ENCODE peak calls at places on chromosomes 5 and 9, in seven cellular contexts. One of them, this sample, is unnamed.
A peak's percentile ranks its signal among the peaks of the same experiment; 100 is the strongest.

GRCh38 chr9:75866273-75866871 is 24.1 kb upstream of the PCSK5 start:
- DNase-seq in fibroblast of the aortic adventitia: peak; percentile 71
- DNase-seq in pancreas: peak; percentile 12
- DNase-seq in cardiac fibroblast: peak; percentile 67
- DNase-seq in nephron progenitor cell: peak; percentile 62
- DNase-seq in NB4: peak; percentile 28
- DNase-seq in foreskin fibroblast: peak; percentile 71
- DNase-seq in this sample: peak; percentile 21

GRCh38 chr5:89043676-89044075 is 160.7 kb upstream of the MEF2C start:
- DNase-seq in fibroblast of the aortic adventitia: peak; percentile 7
- DNase-seq in pancreas: no peak
- DNase-seq in cardiac fibroblast: no peak
- DNase-seq in nephron progenitor cell: no peak
- DNase-seq in NB4: no peak
- DNase-seq in foreskin fibroblast: peak; percentile 36
- DNase-seq in this sample: no peak

GRCh38 chr5:139064613-139065012 is 133.6 kb downstream of the SIL1 start:
- DNase-seq in fibroblast of the aortic adventitia: no peak
- DNase-seq in pancreas: peak; percentile 15
- DNase-seq in cardiac fibroblast: no peak
- DNase-seq in nephron progenitor cell: no peak
- DNase-seq in NB4: no peak
- DNase-seq in foreskin fibroblast: no peak
- DNase-seq in this sample: no peak

GRCh38 chr5:171721469-171721868 is 64.1 kb upstream of the SMIM23 start:
- DNase-seq in fibroblast of the aortic adventitia: no peak
- DNase-seq in pancreas: no peak
- DNase-seq in cardiac fibroblast: no peak
- DNase-seq in nephron progenitor cell: no peak
- DNase-seq in NB4: peak; percentile 28
- DNase-seq in foreskin fibroblast: no peak
- DNase-seq in this sample: no peak

GRCh38 chr5:168712280-168712924 is 133.2 kb upstream of the PANK3 start:
- DNase-seq in fibroblast of the aortic adventitia: peak; percentile 97
- DNase-seq in pancreas: no peak
- DNase-seq in cardiac fibroblast: peak; percentile 95
- DNase-seq in nephron progenitor cell: no peak
- DNase-seq in NB4: peak; percentile 13
- DNase-seq in foreskin fibroblast: peak; percentile 91
- DNase-seq in this sample: no peak

GRCh38 chr5:86330736-86331135 is 287.0 kb upstream of the COX7C start:
- DNase-seq in fibroblast of the aortic adventitia: no peak
- DNase-seq in pancreas: no peak
- DNase-seq in cardiac fibroblast: no peak
- DNase-seq in nephron progenitor cell: no peak
- DNase-seq in NB4: no peak
- DNase-seq in foreskin fibroblast: no peak
- DNase-seq in this sample: no peak

GRCh38 chr5:82639393-82640144 is 361.4 kb upstream of the RPS23 start:
- DNase-seq in fibroblast of the aortic adventitia: peak; percentile 71
- DNase-seq in pancreas: no peak
- DNase-seq in cardiac fibroblast: peak; percentile 21
- DNase-seq in nephron progenitor cell: no peak
- DNase-seq in NB4: no peak
- DNase-seq in foreskin fibroblast: peak; percentile 20
- DNase-seq in this sample: no peak

GRCh38 chr5:14802541-14802940 is 69.0 kb downstream of the ANKH start:
- DNase-seq in fibroblast of the aortic adventitia: no peak
- DNase-seq in pancreas: no peak
- DNase-seq in cardiac fibroblast: no peak
- DNase-seq in nephron progenitor cell: no peak
- DNase-seq in NB4: no peak
- DNase-seq in foreskin fibroblast: no peak
- DNase-seq in this sample: no peak

GRCh38 chr9:26157411-26157810 is 479.2 kb upstream of the TUSC1 start:
- DNase-seq in fibroblast of the aortic adventitia: no peak
- DNase-seq in pancreas: no peak
- DNase-seq in cardiac fibroblast: no peak
- DNase-seq in nephron progenitor cell: no peak
- DNase-seq in NB4: no peak
- DNase-seq in foreskin fibroblast: no peak
- DNase-seq in this sample: no peak

GRCh38 chr9:15622596-15622995 is 69.8 kb downstream of the CCDC171 start:
- DNase-seq in fibroblast of the aortic adventitia: peak; percentile 43
- DNase-seq in pancreas: no peak
- DNase-seq in cardiac fibroblast: peak; percentile 45
- DNase-seq in nephron progenitor cell: no peak
- DNase-seq in NB4: peak; percentile 38
- DNase-seq in foreskin fibroblast: peak; percentile 46
- DNase-seq in this sample: no peak

GRCh38 chr9:111833941-111834340 is 39.2 kb upstream of the SHOC1 start:
- DNase-seq in fibroblast of the aortic adventitia: peak; percentile 57
- DNase-seq in pancreas: no peak
- DNase-seq in cardiac fibroblast: peak; percentile 77
- DNase-seq in nephron progenitor cell: no peak
- DNase-seq in NB4: no peak
- DNase-seq in foreskin fibroblast: peak; percentile 58
- DNase-seq in this sample: no peak

GRCh38 chr9:138003485-138004190 is 126.1 kb downstream of the CACNA1B start:
- DNase-seq in fibroblast of the aortic adventitia: no peak
- DNase-seq in pancreas: no peak
- DNase-seq in cardiac fibroblast: no peak
- DNase-seq in nephron progenitor cell: no peak
- DNase-seq in NB4: no peak
- DNase-seq in foreskin fibroblast: no peak
- DNase-seq in this sample: no peak

GRCh38 chr5:62522811-62523210 is 55.8 kb upstream of the LRRC70 start:
- DNase-seq in fibroblast of the aortic adventitia: no peak
- DNase-seq in pancreas: no peak
- DNase-seq in cardiac fibroblast: no peak
- DNase-seq in nephron progenitor cell: no peak
- DNase-seq in NB4: no peak
- DNase-seq in foreskin fibroblast: no peak
- DNase-seq in this sample: no peak

GRCh38 chr5:105924366-105924765 is 1746.4 kb downstream of the EFNA5 start:
- DNase-seq in fibroblast of the aortic adventitia: peak; percentile 30
- DNase-seq in pancreas: no peak
- DNase-seq in cardiac fibroblast: peak; percentile 10
- DNase-seq in nephron progenitor cell: no peak
- DNase-seq in NB4: no peak
- DNase-seq in foreskin fibroblast: peak; percentile 84
- DNase-seq in this sample: no peak

GRCh38 chr5:657570-657969 is 35.6 kb downstream of the TPPP start:
- DNase-seq in fibroblast of the aortic adventitia: peak; percentile 25
- DNase-seq in pancreas: no peak
- DNase-seq in cardiac fibroblast: peak; percentile 63
- DNase-seq in nephron progenitor cell: no peak
- DNase-seq in NB4: peak; percentile 26
- DNase-seq in foreskin fibroblast: peak; percentile 49
- DNase-seq in this sample: no peak

GRCh38 chr9:94860678-94861588 is 134.4 kb downstream of the AOPEP start:
- DNase-seq in fibroblast of the aortic adventitia: no peak
- DNase-seq in pancreas: no peak
- DNase-seq in cardiac fibroblast: peak; percentile 40
- DNase-seq in nephron progenitor cell: no peak
- DNase-seq in NB4: peak; percentile 90
- DNase-seq in foreskin fibroblast: peak; percentile 66
- DNase-seq in this sample: peak; percentile 80

GRCh38 chr9:81266674-81267073 is 422.7 kb downstream of the TLE1 start:
- DNase-seq in fibroblast of the aortic adventitia: peak; percentile 2
- DNase-seq in pancreas: no peak
- DNase-seq in cardiac fibroblast: no peak
- DNase-seq in nephron progenitor cell: no peak
- DNase-seq in NB4: no peak
- DNase-seq in foreskin fibroblast: peak; percentile 76
- DNase-seq in this sample: no peak

DNA sequence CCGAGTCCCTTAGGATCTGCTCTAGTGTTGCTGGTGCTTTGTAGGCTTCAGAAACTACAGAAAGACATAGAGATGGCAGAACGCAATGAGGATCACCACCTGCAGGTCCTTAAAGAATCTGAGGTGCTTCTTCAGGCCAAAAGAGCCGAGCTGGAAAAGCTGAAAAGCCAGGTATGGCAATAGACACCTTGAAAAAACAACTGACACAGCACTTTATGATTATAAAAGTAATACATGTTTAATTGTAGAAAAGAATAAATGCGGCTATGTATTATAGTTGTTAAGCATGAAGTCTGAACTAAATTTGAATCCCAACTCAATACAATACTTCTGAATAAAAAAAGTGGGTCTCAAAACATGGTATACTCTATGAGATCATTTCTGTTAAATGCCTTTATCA is 43.7 kb downstream of the RAB14 start:
- DNase-seq in fibroblast of the aortic adventitia: no peak
- DNase-seq in pancreas: no peak
- DNase-seq in cardiac fibroblast: no peak
- DNase-seq in nephron progenitor cell: no peak
- DNase-seq in NB4: no peak
- DNase-seq in foreskin fibroblast: no peak
- DNase-seq in this sample: no peak
- TF ChIP-seq CTCF in fibroblast of the aortic adventitia: no peak
- TF ChIP-seq CTCF in pancreas: no peak
- TF ChIP-seq CTCF in cardiac fibroblast: no peak
- TF ChIP-seq CTCF in nephron progenitor cell: no peak
- TF ChIP-seq CTCF in NB4: no peak
- TF ChIP-seq CTCF in foreskin fibroblast: no peak
- TF ChIP-seq CTCF in this sample: no peak

GRCh38 chr5:145718956-145719355 is 116.2 kb downstream of the PRELID2 start:
- DNase-seq in fibroblast of the aortic adventitia: peak; percentile 62
- DNase-seq in pancreas: no peak
- DNase-seq in cardiac fibroblast: peak; percentile 39
- DNase-seq in nephron progenitor cell: no peak
- DNase-seq in NB4: no peak
- DNase-seq in foreskin fibroblast: peak; percentile 37
- DNase-seq in this sample: no peak
- TF ChIP-seq CTCF in fibroblast of the aortic adventitia: peak; percentile 78
- TF ChIP-seq CTCF in pancreas: no peak
- TF ChIP-seq CTCF in cardiac fibroblast: peak; percentile 53
- TF ChIP-seq CTCF in nephron progenitor cell: peak; percentile 47
- TF ChIP-seq CTCF in NB4: no peak
- TF ChIP-seq CTCF in foreskin fibroblast: peak; percentile 66
- TF ChIP-seq CTCF in this sample: no peak

DNA sequence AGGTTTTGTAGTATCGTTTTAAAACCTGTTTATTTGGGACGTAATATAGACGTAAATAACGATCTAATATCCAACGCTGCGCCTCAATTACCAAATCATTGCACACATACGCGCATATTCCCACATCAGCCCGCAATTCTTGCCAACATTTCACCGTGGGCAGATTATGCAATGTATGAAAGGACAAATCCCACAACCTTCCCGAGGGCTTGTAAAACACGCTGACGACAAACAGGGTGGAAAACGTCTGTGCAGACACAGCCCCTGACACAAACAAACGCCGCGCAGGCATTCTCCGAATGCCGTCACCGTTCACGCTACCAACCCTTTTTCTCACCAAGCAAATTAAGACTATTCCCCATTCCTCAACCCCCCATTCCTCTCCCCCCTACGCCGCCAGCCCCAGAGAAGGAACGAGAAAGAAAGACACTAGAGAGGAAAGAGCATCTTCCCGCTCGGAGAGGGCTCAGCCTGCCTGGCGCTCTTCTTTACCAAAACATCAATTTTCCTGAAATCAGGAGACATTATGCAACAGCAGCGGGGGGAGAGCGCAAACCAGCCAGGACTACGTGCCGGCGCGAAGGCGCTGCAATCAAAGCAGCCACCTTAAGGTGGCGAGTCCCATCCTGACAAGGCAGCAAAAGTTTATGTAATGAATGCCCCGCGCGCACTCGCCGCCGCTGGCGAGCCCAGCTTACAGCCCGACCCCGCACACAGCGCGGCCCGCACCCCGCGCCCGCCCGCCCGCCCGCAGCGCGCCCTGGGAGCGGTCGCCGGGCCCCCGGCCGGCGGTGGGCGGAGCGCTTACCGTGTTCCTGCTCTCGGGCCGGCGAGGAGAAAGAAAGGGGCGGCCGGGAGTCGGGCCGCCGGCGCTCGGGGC is 560 bp downstream of the NFIL3 start:
- DNase-seq in fibroblast of the aortic adventitia: peak; percentile 94
- DNase-seq in pancreas: peak; percentile 73
- DNase-seq in cardiac fibroblast: peak; percentile 93
- DNase-seq in nephron progenitor cell: peak; percentile 72
- DNase-seq in NB4: peak; percentile 72
- DNase-seq in foreskin fibroblast: peak; percentile 80
- DNase-seq in this sample: peak; percentile 72
- TF ChIP-seq CTCF in fibroblast of the aortic adventitia: peak; percentile 46
- TF ChIP-seq CTCF in pancreas: no peak
- TF ChIP-seq CTCF in cardiac fibroblast: peak; percentile 40
- TF ChIP-seq CTCF in nephron progenitor cell: no peak
- TF ChIP-seq CTCF in NB4: peak; percentile 18
- TF ChIP-seq CTCF in foreskin fibroblast: peak; percentile 12
- TF ChIP-seq CTCF in this sample: peak; percentile 22

GRCh38 chr9:115364991-115365390 is 247.0 kb upstream of the TNC start:
- DNase-seq in fibroblast of the aortic adventitia: no peak
- DNase-seq in pancreas: no peak
- DNase-seq in cardiac fibroblast: no peak
- DNase-seq in nephron progenitor cell: no peak
- DNase-seq in NB4: no peak
- DNase-seq in foreskin fibroblast: no peak
- DNase-seq in this sample: no peak

GRCh38 chr9:115369322-115369957 is 251.5 kb upstream of the TNC start:
- DNase-seq in fibroblast of the aortic adventitia: peak; percentile 85
- DNase-seq in pancreas: no peak
- DNase-seq in cardiac fibroblast: peak; percentile 46
- DNase-seq in nephron progenitor cell: no peak
- DNase-seq in NB4: no peak
- DNase-seq in foreskin fibroblast: peak; percentile 85
- DNase-seq in this sample: no peak

GRCh38 chr9:115367321-115367720 is 249.4 kb upstream of the TNC start:
- DNase-seq in fibroblast of the aortic adventitia: no peak
- DNase-seq in pancreas: no peak
- DNase-seq in cardiac fibroblast: no peak
- DNase-seq in nephron progenitor cell: no peak
- DNase-seq in NB4: no peak
- DNase-seq in foreskin fibroblast: no peak
- DNase-seq in this sample: no peak

GRCh38 chr9:115373000-115373709 is 255.2 kb upstream of the TNC start:
- DNase-seq in fibroblast of the aortic adventitia: peak; percentile 91
- DNase-seq in pancreas: no peak
- DNase-seq in cardiac fibroblast: peak; percentile 69
- DNase-seq in nephron progenitor cell: no peak
- DNase-seq in NB4: peak; percentile 18
- DNase-seq in foreskin fibroblast: peak; percentile 95
- DNase-seq in this sample: peak; percentile 34

GRCh38 chr9:115367780-115368179 is 249.8 kb upstream of the TNC start:
- DNase-seq in fibroblast of the aortic adventitia: peak; percentile 30
- DNase-seq in pancreas: no peak
- DNase-seq in cardiac fibroblast: no peak
- DNase-seq in nephron progenitor cell: no peak
- DNase-seq in NB4: no peak
- DNase-seq in foreskin fibroblast: peak; percentile 77
- DNase-seq in this sample: no peak
- TF ChIP-seq CTCF in fibroblast of the aortic adventitia: no peak
- TF ChIP-seq CTCF in pancreas: no peak
- TF ChIP-seq CTCF in cardiac fibroblast: no peak
- TF ChIP-seq CTCF in nephron progenitor cell: no peak
- TF ChIP-seq CTCF in NB4: no peak
- TF ChIP-seq CTCF in foreskin fibroblast: no peak
- TF ChIP-seq CTCF in this sample: no peak

DNA sequence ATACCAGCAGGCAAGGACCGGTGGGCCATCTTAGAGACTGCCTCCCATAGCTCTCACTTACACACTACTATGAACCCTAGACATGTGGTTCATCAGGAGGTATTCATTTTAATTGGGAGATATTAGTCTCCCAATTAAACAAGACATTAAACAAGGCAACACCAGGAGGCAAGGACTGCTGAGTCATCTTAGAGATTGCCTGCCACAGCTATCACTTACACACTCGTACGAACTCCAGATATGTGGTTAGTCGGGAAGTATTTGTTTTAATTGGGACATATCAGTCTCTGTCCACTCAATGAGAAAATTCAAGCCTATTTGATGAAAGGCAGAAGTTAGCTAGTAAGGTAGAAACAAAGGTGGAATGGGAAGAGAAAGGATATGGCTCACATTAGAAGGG is 343.9 kb downstream of the NFIB start:
- DNase-seq in fibroblast of the aortic adventitia: no peak
- DNase-seq in pancreas: no peak
- DNase-seq in cardiac fibroblast: peak; percentile 27
- DNase-seq in nephron progenitor cell: no peak
- DNase-seq in NB4: no peak
- DNase-seq in foreskin fibroblast: peak; percentile 17
- DNase-seq in this sample: no peak
- TF ChIP-seq CTCF in fibroblast of the aortic adventitia: no peak
- TF ChIP-seq CTCF in pancreas: no peak
- TF ChIP-seq CTCF in cardiac fibroblast: no peak
- TF ChIP-seq CTCF in nephron progenitor cell: no peak
- TF ChIP-seq CTCF in NB4: no peak
- TF ChIP-seq CTCF in foreskin fibroblast: no peak
- TF ChIP-seq CTCF in this sample: no peak

This sample was measured in GM13977.